ENCODE peak calls at places on chromosomes 5 and 9, in ten cellular contexts. O, D, N, Z, J, X, Q, P, S and V are unnamed samples. For H3K36me3, the result is how much of the 10 kb centered on the place peaks cover.

GRCh38 chr9:11946521-11946920 is 746.7 kb upstream of the TYRP1 start:
- DNase-seq in O (no peak), D (no peak), N (no peak), Z (no peak), J (no peak), X (no peak), Q (peak), P (no peak), S (no peak), V (peak)

GRCh38 chr5:147479949-147480348 is 29.9 kb downstream of the DPYSL3 start:
- DNase-seq in O (peak), D (no peak), N (no peak), Z (no peak), J (no peak), X (no peak), Q (no peak), P (no peak), S (peak), V (no peak)

GRCh38 chr5:5979761-5980570 is 398.4 kb downstream of the MED10 start:
- DNase-seq in O (no peak), D (no peak), N (no peak), Z (no peak), J (no peak), X (no peak), Q (no peak), P (no peak), S (no peak), V (no peak)

GRCh38 chr5:1315018-1315708 is 20.3 kb upstream of the TERT start:
- DNase-seq in O (no peak), D (no peak), N (no peak), Z (no peak), J (no peak), X (no peak), Q (no peak), P (no peak), S (no peak), V (no peak)

GRCh38 chr5:135150767-135151166 is 116.7 kb upstream of the PITX1 start:
- DNase-seq in O (no peak), D (no peak), N (no peak), Z (no peak), J (no peak), X (no peak), Q (no peak), P (no peak), S (no peak), V (no peak)

GRCh38 chr9:116288658-116289057 is 135.1 kb downstream of the PAPPA start:
- DNase-seq in O (no peak), D (no peak), N (no peak), Z (peak), J (no peak), X (no peak), Q (peak), P (no peak), S (no peak), V (peak)

GRCh38 chr5:110442856-110443255 is 283.6 kb downstream of the TMEM232 start:
- DNase-seq in O (no peak), D (no peak), N (no peak), Z (no peak), J (no peak), X (no peak), Q (no peak), P (no peak), S (no peak), V (no peak)

GRCh38 chr9:108444400-108445358 is 411.1 kb downstream of the ACTL7B start:
- DNase-seq in O (no peak), D (no peak), N (no peak), Z (peak), J (no peak), X (peak), Q (peak), P (peak), S (no peak), V (peak)

GRCh38 chr9:133569109-133569785 is 34.7 kb downstream of the ADAMTSL2 start:
- DNase-seq in O (no peak), D (no peak), N (no peak), Z (no peak), J (no peak), X (no peak), Q (no peak), P (no peak), S (no peak), V (no peak)

GRCh38 chr9:107480386-107480789 is 9.2 kb downstream of the KLF4 start:
- DNase-seq in O (no peak), D (peak), N (no peak), Z (no peak), J (no peak), X (no peak), Q (peak), P (no peak), S (no peak), V (no peak)

GRCh38 chr9:133701981-133702797 is 36.0 kb downstream of the SARDH start:
- DNase-seq in O (no peak), D (peak), N (no peak), Z (no peak), J (no peak), X (no peak), Q (peak), P (no peak), S (peak), V (no peak)

GRCh38 chr5:159198063-159199036 is 11.0 kb downstream of the RNF145 start:
- DNase-seq in O (no peak), D (no peak), N (no peak), Z (no peak), J (no peak), X (no peak), Q (no peak), P (no peak), S (no peak), V (no peak)
- H3K36me3 ChIP-seq in O (under half), D (half or more), N (half or more), Z (under half), J (under half), X (under half), Q (under half), P (under half), S (under half), V (under half)

DNA sequence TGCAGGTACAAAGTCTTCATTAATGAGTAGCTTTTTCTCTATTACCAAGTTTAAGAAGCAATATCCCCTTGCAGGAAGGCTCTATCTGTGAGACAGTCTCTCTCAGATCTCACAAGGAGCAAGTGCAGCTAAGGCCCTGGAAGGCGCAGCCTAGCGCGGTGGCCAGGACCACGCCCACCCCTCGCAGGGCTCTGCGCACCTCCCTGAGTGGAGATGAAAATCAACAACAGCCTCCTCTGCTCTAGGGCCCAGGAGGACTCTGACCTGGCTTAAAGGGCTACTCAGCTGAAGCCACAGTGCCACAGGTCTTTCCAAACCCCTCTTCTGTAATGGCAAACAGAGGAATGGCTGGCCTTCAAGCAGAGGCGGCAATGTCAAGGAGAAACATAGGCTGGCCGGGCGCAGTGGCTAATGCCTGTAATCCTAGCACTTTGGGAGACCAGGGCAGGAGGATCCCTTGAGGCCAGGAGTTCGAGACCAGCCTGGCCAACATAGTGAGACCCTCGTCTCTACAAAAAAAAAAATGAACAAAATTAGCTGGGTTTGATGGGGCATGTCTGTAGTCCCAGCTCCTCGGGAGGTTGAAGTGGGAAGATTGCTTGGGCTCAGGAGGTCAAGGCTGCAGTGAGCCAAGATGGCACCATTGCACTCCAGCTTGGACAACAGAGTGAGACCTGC is 11.9 kb downstream of the SEC16A start:
- DNase-seq in O (no peak), D (no peak), N (no peak), Z (no peak), J (no peak), X (no peak), Q (no peak), P (no peak), S (no peak), V (no peak)
- H3K36me3 ChIP-seq in O (under half), D (half or more), N (half or more), Z (half or more), J (half or more), X (half or more), Q (half or more), P (half or more), S (half or more), V (under half)

GRCh38 chr5:53944981-53945380 is 365.4 kb downstream of the ARL15 start:
- DNase-seq in O (no peak), D (no peak), N (no peak), Z (no peak), J (no peak), X (no peak), Q (no peak), P (no peak), S (no peak), V (peak)
- H3K36me3 ChIP-seq in O (under half), D (under half), N (under half), Z (under half), J (under half), X (under half), Q (under half), P (under half), S (under half), V (under half)

GRCh38 chr9:136858452-136858843 is 6.3 kb downstream of the MAMDC4 start:
- DNase-seq in O (no peak), D (no peak), N (no peak), Z (no peak), J (no peak), X (no peak), Q (no peak), P (no peak), S (peak), V (no peak)

GRCh38 chr9:136856541-136857141 is 4.5 kb downstream of the MAMDC4 start:
- DNase-seq in O (no peak), D (no peak), N (no peak), Z (no peak), J (no peak), X (no peak), Q (no peak), P (no peak), S (peak), V (no peak)

GRCh38 chr9:136857166-136857565 is 5.0 kb downstream of the MAMDC4 start:
- DNase-seq in O (no peak), D (no peak), N (no peak), Z (no peak), J (no peak), X (no peak), Q (no peak), P (no peak), S (peak), V (no peak)

GRCh38 chr9:136858844-136859757 is 7.0 kb downstream of the MAMDC4 start:
- DNase-seq in O (no peak), D (no peak), N (peak), Z (no peak), J (peak), X (no peak), Q (peak), P (no peak), S (peak), V (no peak)

DNA sequence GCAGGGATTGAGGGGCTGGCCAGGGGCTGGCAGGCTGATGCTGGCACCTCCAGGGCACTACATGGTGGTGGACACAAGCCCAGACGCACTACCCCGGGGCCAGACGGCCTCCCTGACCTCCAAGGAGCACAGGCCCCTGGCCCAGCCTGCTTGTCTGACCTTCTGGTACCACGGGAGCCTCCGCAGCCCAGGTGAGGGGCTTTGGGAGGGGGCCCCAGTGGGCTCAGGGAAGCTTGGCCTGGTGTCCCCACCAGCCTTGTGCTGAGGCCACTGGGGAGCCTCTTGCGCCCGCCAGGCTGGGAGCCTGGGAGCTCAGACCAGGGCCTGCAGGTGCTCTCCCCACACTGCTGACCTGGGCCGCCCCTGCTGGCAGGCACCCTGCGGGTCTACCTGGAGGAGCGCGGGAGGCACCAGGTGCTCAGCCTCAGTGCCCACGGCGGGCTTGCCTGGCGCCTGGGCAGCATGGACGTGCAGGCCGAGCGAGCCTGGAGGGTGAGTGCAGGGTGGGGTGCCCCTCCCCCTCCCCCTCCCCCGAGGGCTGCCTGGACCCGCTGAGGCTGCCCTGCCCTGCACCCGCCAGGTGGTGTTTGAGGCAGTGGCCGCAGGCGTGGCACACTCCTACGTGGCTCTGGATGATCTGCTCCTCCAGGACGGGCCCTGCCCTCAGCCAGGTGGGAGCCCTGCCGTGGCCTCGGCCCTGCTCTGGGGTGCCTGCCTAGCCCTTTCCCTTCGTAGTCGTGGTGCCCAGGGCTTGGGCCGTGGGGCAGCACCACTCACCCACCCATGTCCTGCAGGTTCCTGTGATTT is 5.7 kb downstream of the MAMDC4 start:
- DNase-seq in O (no peak), D (no peak), N (no peak), Z (no peak), J (no peak), X (no peak), Q (no peak), P (no peak), S (peak), V (no peak)
- H3K36me3 ChIP-seq in O (under half), D (under half), N (under half), Z (under half), J (under half), X (under half), Q (under half), P (under half), S (under half), V (under half)

GRCh38 chr9:87609002-87609401 is 111.3 kb downstream of the DAPK1 start:
- DNase-seq in O (peak), D (no peak), N (no peak), Z (no peak), J (no peak), X (no peak), Q (no peak), P (no peak), S (no peak), V (no peak)
- H3K36me3 ChIP-seq in O (under half), D (half or more), N (under half), Z (under half), J (under half), X (under half), Q (under half), P (under half), S (under half), V (under half)

GRCh38 chr9:38058452-38059232 is 10.4 kb downstream of the SHB start:
- DNase-seq in O (no peak), D (no peak), N (no peak), Z (no peak), J (no peak), X (no peak), Q (no peak), P (no peak), S (peak), V (no peak)
- H3K36me3 ChIP-seq in O (under half), D (under half), N (under half), Z (under half), J (under half), X (under half), Q (under half), P (under half), S (under half), V (under half)

GRCh38 chr5:138523406-138523805 is 19.6 kb downstream of the ETF1 start:
- DNase-seq in O (no peak), D (no peak), N (no peak), Z (no peak), J (no peak), X (no peak), Q (no peak), P (no peak), S (no peak), V (no peak)
- H3K36me3 ChIP-seq in O (under half), D (under half), N (under half), Z (under half), J (under half), X (under half), Q (under half), P (under half), S (under half), V (under half)

GRCh38 chr5:178272591-178272990 is 40.0 kb upstream of the PHYKPL start:
- DNase-seq in O (no peak), D (no peak), N (no peak), Z (no peak), J (no peak), X (no peak), Q (no peak), P (no peak), S (no peak), V (no peak)
- H3K36me3 ChIP-seq in O (under half), D (under half), N (under half), Z (under half), J (under half), X (under half), Q (under half), P (under half), S (under half), V (under half)

GRCh38 chr5:33115467-33115866 is 325.3 kb upstream of the TARS1 start:
- DNase-seq in O (no peak), D (no peak), N (no peak), Z (no peak), J (no peak), X (no peak), Q (no peak), P (no peak), S (no peak), V (no peak)
- H3K36me3 ChIP-seq in O (under half), D (under half), N (under half), Z (under half), J (under half), X (under half), Q (under half), P (under half), S (under half), V (under half)

DNA sequence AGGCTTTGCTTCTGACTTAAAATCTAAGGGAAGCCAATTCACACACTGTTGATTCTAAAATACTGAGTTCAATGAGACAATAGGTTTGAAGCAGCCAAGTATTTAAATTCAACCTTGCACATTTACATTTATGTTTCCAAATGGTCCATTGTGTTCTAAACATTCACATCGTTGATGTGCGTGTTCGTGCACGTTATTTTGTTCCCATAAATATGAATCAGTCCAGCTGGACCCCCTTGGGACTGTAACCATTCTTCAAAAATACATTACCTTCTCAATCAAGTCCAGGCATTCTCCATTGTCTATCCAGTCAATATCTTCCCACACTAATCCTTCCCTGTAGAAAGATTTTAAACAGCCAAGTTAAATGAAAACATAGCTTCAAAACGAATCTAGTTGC is 146.4 kb upstream of the RETREG1 start:
- DNase-seq in O (no peak), D (no peak), N (no peak), Z (no peak), J (no peak), X (no peak), Q (no peak), P (no peak), S (no peak), V (no peak)
- H3K36me3 ChIP-seq in O (under half), D (half or more), N (half or more), Z (under half), J (under half), X (under half), Q (under half), P (under half), S (under half), V (under half)